ENCODE peak calls at places on chromosomes 5 and 9, in eight cellular contexts. One of them, this sample, is unnamed.

GRCh38 chr9:99436636-99437035 is 214.6 kb downstream of the SEC61B start:
- DNase-seq in CD8-positive, alpha-beta T cell: no peak
- DNase-seq in aorta: no peak
- DNase-seq in psoas muscle: no peak
- DNase-seq in lung: no peak
- DNase-seq in transverse colon: no peak
- DNase-seq in left ventricle myocardium inferior: no peak
- DNase-seq in adrenal gland: no peak
- DNase-seq in this sample: no peak

GRCh38 chr9:37994639-37995347 is 74.2 kb downstream of the SHB start:
- DNase-seq in CD8-positive, alpha-beta T cell: no peak
- DNase-seq in aorta: peak; percentile 91
- DNase-seq in psoas muscle: peak; percentile 86
- DNase-seq in lung: peak; percentile 74
- DNase-seq in transverse colon: peak; percentile 55
- DNase-seq in left ventricle myocardium inferior: peak; percentile 83
- DNase-seq in adrenal gland: peak; percentile 72
- DNase-seq in this sample: peak; percentile 41

GRCh38 chr5:15902050-15902449 is 277.5 kb downstream of the MARCHF11 start:
- DNase-seq in CD8-positive, alpha-beta T cell: no peak
- DNase-seq in aorta: no peak
- DNase-seq in psoas muscle: no peak
- DNase-seq in lung: no peak
- DNase-seq in transverse colon: no peak
- DNase-seq in left ventricle myocardium inferior: no peak
- DNase-seq in adrenal gland: no peak
- DNase-seq in this sample: peak; percentile 37

GRCh38 chr5:173858675-173859121 is 29.5 kb upstream of the CPEB4 start:
- DNase-seq in CD8-positive, alpha-beta T cell: no peak
- DNase-seq in aorta: no peak
- DNase-seq in psoas muscle: no peak
- DNase-seq in lung: no peak
- DNase-seq in transverse colon: no peak
- DNase-seq in left ventricle myocardium inferior: no peak
- DNase-seq in adrenal gland: no peak
- DNase-seq in this sample: no peak

GRCh38 chr9:91071185-91071990 is 269.8 kb downstream of the SYK start:
- DNase-seq in CD8-positive, alpha-beta T cell: no peak
- DNase-seq in aorta: no peak
- DNase-seq in psoas muscle: peak; percentile 49
- DNase-seq in lung: no peak
- DNase-seq in transverse colon: no peak
- DNase-seq in left ventricle myocardium inferior: no peak
- DNase-seq in adrenal gland: no peak
- DNase-seq in this sample: peak; percentile 42

GRCh38 chr9:18451409-18451808 is 22.5 kb upstream of the ADAMTSL1 start:
- DNase-seq in CD8-positive, alpha-beta T cell: no peak
- DNase-seq in aorta: no peak
- DNase-seq in psoas muscle: no peak
- DNase-seq in lung: no peak
- DNase-seq in transverse colon: no peak
- DNase-seq in left ventricle myocardium inferior: no peak
- DNase-seq in adrenal gland: no peak
- DNase-seq in this sample: no peak

GRCh38 chr5:139658501-139658927 is 10.4 kb downstream of the CXXC5 start:
- DNase-seq in CD8-positive, alpha-beta T cell: no peak
- DNase-seq in aorta: peak; percentile 82
- DNase-seq in psoas muscle: peak; percentile 63
- DNase-seq in lung: no peak
- DNase-seq in transverse colon: no peak
- DNase-seq in left ventricle myocardium inferior: no peak
- DNase-seq in adrenal gland: no peak
- DNase-seq in this sample: no peak

GRCh38 chr9:4207881-4208615 is 91.8 kb downstream of the GLIS3 start:
- DNase-seq in CD8-positive, alpha-beta T cell: no peak
- DNase-seq in aorta: peak; percentile 50
- DNase-seq in psoas muscle: no peak
- DNase-seq in lung: no peak
- DNase-seq in transverse colon: no peak
- DNase-seq in left ventricle myocardium inferior: no peak
- DNase-seq in adrenal gland: no peak
- DNase-seq in this sample: no peak

GRCh38 chr5:84623034-84623433 is 238.4 kb upstream of the EDIL3 start:
- DNase-seq in CD8-positive, alpha-beta T cell: no peak
- DNase-seq in aorta: no peak
- DNase-seq in psoas muscle: no peak
- DNase-seq in lung: no peak
- DNase-seq in transverse colon: no peak
- DNase-seq in left ventricle myocardium inferior: no peak
- DNase-seq in adrenal gland: no peak
- DNase-seq in this sample: no peak

GRCh38 chr9:135355466-135356420 is 123.8 kb upstream of the PPP1R26 start:
- DNase-seq in CD8-positive, alpha-beta T cell: no peak
- DNase-seq in aorta: no peak
- DNase-seq in psoas muscle: no peak
- DNase-seq in lung: no peak
- DNase-seq in transverse colon: no peak
- DNase-seq in left ventricle myocardium inferior: no peak
- DNase-seq in adrenal gland: no peak
- DNase-seq in this sample: no peak

GRCh38 chr9:2227468-2227867 is 212.3 kb downstream of the SMARCA2 start:
- DNase-seq in CD8-positive, alpha-beta T cell: no peak
- DNase-seq in aorta: no peak
- DNase-seq in psoas muscle: no peak
- DNase-seq in lung: no peak
- DNase-seq in transverse colon: no peak
- DNase-seq in left ventricle myocardium inferior: no peak
- DNase-seq in adrenal gland: peak; percentile 68
- DNase-seq in this sample: no peak

GRCh38 chr9:124372038-124372437 is 43.2 kb downstream of the PSMB7 start:
- DNase-seq in CD8-positive, alpha-beta T cell: no peak
- DNase-seq in aorta: no peak
- DNase-seq in psoas muscle: no peak
- DNase-seq in lung: no peak
- DNase-seq in transverse colon: no peak
- DNase-seq in left ventricle myocardium inferior: no peak
- DNase-seq in adrenal gland: no peak
- DNase-seq in this sample: no peak

GRCh38 chr9:108780949-108781734 is 74.6 kb downstream of the ACTL7B start:
- DNase-seq in CD8-positive, alpha-beta T cell: no peak
- DNase-seq in aorta: no peak
- DNase-seq in psoas muscle: no peak
- DNase-seq in lung: no peak
- DNase-seq in transverse colon: peak; percentile 22
- DNase-seq in left ventricle myocardium inferior: no peak
- DNase-seq in adrenal gland: no peak
- DNase-seq in this sample: no peak

GRCh38 chr9:96100385-96100978 is 201.5 kb downstream of the HSD17B3 start:
- DNase-seq in CD8-positive, alpha-beta T cell: no peak
- DNase-seq in aorta: peak; percentile 73
- DNase-seq in psoas muscle: no peak
- DNase-seq in lung: no peak
- DNase-seq in transverse colon: no peak
- DNase-seq in left ventricle myocardium inferior: no peak
- DNase-seq in adrenal gland: no peak
- DNase-seq in this sample: peak; percentile 73

GRCh38 chr5:170537451-170538095 is 33.8 kb downstream of the KCNIP1 start:
- DNase-seq in CD8-positive, alpha-beta T cell: no peak
- DNase-seq in aorta: no peak
- DNase-seq in psoas muscle: no peak
- DNase-seq in lung: no peak
- DNase-seq in transverse colon: no peak
- DNase-seq in left ventricle myocardium inferior: no peak
- DNase-seq in adrenal gland: no peak
- DNase-seq in this sample: no peak

GRCh38 chr9:134475051-134475790 is 149.0 kb downstream of the RXRA start:
- DNase-seq in CD8-positive, alpha-beta T cell: peak; percentile 66
- DNase-seq in aorta: peak; percentile 89
- DNase-seq in psoas muscle: peak; percentile 78
- DNase-seq in lung: peak; percentile 71
- DNase-seq in transverse colon: peak; percentile 63
- DNase-seq in left ventricle myocardium inferior: peak; percentile 85
- DNase-seq in adrenal gland: peak; percentile 56
- DNase-seq in this sample: no peak

GRCh38 chr5:1815881-1816292 is 14.7 kb downstream of the NDUFS6 start:
- DNase-seq in CD8-positive, alpha-beta T cell: no peak
- DNase-seq in aorta: no peak
- DNase-seq in psoas muscle: no peak
- DNase-seq in lung: no peak
- DNase-seq in transverse colon: no peak
- DNase-seq in left ventricle myocardium inferior: no peak
- DNase-seq in adrenal gland: no peak
- DNase-seq in this sample: no peak

GRCh38 chr5:109907189-109907588 is 217.5 kb downstream of the MAN2A1 start:
- DNase-seq in CD8-positive, alpha-beta T cell: no peak
- DNase-seq in aorta: no peak
- DNase-seq in psoas muscle: no peak
- DNase-seq in lung: no peak
- DNase-seq in transverse colon: no peak
- DNase-seq in left ventricle myocardium inferior: no peak
- DNase-seq in adrenal gland: no peak
- DNase-seq in this sample: no peak

GRCh38 chr9:129412814-129413536 is 207.9 kb downstream of the C9orf50 start:
- DNase-seq in CD8-positive, alpha-beta T cell: no peak
- DNase-seq in aorta: peak; percentile 85
- DNase-seq in psoas muscle: peak; percentile 62
- DNase-seq in lung: peak; percentile 52
- DNase-seq in transverse colon: peak; percentile 55
- DNase-seq in left ventricle myocardium inferior: peak; percentile 83
- DNase-seq in adrenal gland: peak; percentile 75
- DNase-seq in this sample: no peak

GRCh38 chr5:149345892-149346222 is 558 bp downstream of the GRPEL2 start:
- DNase-seq in CD8-positive, alpha-beta T cell: peak; percentile 53
- DNase-seq in aorta: no peak
- DNase-seq in psoas muscle: no peak
- DNase-seq in lung: no peak
- DNase-seq in transverse colon: no peak
- DNase-seq in left ventricle myocardium inferior: no peak
- DNase-seq in adrenal gland: no peak
- DNase-seq in this sample: no peak
- H3K27ac ChIP-seq in CD8-positive, alpha-beta T cell: peak overlapping the region; percentile 63
- H3K27ac ChIP-seq in aorta: no peak overlapping the region
- H3K27ac ChIP-seq in psoas muscle: peak overlapping the region; percentile 85
- H3K27ac ChIP-seq in lung: peak overlapping the region; percentile 86
- H3K27ac ChIP-seq in transverse colon: peak overlapping the region; percentile 86
- H3K27ac ChIP-seq in left ventricle myocardium inferior: peak overlapping the region; percentile 88
- H3K27ac ChIP-seq in adrenal gland: peak overlapping the region; percentile 61
- H3K27ac ChIP-seq in this sample: peak overlapping the region; percentile 52

DNA sequence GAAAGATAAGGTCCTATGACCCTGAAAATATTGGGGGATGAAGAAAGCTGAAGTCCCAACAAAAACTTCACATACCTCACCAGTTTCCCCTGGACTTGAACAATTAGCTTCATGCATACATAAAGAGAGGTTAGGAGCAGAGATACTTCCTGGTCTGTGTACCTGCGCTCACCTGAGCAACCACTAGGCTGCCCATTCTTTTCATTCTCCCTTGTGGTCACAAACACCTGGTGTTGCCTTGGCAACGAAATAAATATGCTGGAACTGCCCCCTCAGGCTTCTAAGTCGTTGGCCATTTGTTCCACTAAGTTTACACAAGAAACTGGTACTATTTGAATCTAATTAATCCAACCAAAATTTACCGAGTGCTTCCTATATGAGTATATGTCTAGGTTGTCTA is 18.1 kb downstream of the OTP start:
- DNase-seq in CD8-positive, alpha-beta T cell: no peak
- DNase-seq in aorta: no peak
- DNase-seq in psoas muscle: no peak
- DNase-seq in lung: no peak
- DNase-seq in transverse colon: no peak
- DNase-seq in left ventricle myocardium inferior: no peak
- DNase-seq in adrenal gland: no peak
- DNase-seq in this sample: no peak
- H3K27ac ChIP-seq in CD8-positive, alpha-beta T cell: no peak overlapping the region
- H3K27ac ChIP-seq in aorta: no peak overlapping the region
- H3K27ac ChIP-seq in psoas muscle: no peak overlapping the region
- H3K27ac ChIP-seq in lung: no peak overlapping the region
- H3K27ac ChIP-seq in transverse colon: no peak overlapping the region
- H3K27ac ChIP-seq in left ventricle myocardium inferior: no peak overlapping the region
- H3K27ac ChIP-seq in adrenal gland: no peak overlapping the region
- H3K27ac ChIP-seq in this sample: no peak overlapping the region

GRCh38 chr9:33065157-33066076 is 11.1 kb downstream of the SMU1 start:
- DNase-seq in CD8-positive, alpha-beta T cell: no peak
- DNase-seq in aorta: no peak
- DNase-seq in psoas muscle: no peak
- DNase-seq in lung: no peak
- DNase-seq in transverse colon: no peak
- DNase-seq in left ventricle myocardium inferior: no peak
- DNase-seq in adrenal gland: no peak
- DNase-seq in this sample: no peak
- H3K27ac ChIP-seq in CD8-positive, alpha-beta T cell: no peak overlapping the region
- H3K27ac ChIP-seq in aorta: no peak overlapping the region
- H3K27ac ChIP-seq in psoas muscle: no peak overlapping the region
- H3K27ac ChIP-seq in lung: no peak overlapping the region
- H3K27ac ChIP-seq in transverse colon: no peak overlapping the region
- H3K27ac ChIP-seq in left ventricle myocardium inferior: no peak overlapping the region
- H3K27ac ChIP-seq in adrenal gland: no peak overlapping the region
- H3K27ac ChIP-seq in this sample: no peak overlapping the region

GRCh38 chr5:157594675-157595074 is 19.1 kb upstream of the ADAM19 start:
- DNase-seq in CD8-positive, alpha-beta T cell: no peak
- DNase-seq in aorta: no peak
- DNase-seq in psoas muscle: no peak
- DNase-seq in lung: no peak
- DNase-seq in transverse colon: no peak
- DNase-seq in left ventricle myocardium inferior: no peak
- DNase-seq in adrenal gland: no peak
- DNase-seq in this sample: no peak

GRCh38 chr5:157598350-157598936 is 22.9 kb upstream of the ADAM19 start:
- DNase-seq in CD8-positive, alpha-beta T cell: no peak
- DNase-seq in aorta: no peak
- DNase-seq in psoas muscle: no peak
- DNase-seq in lung: no peak
- DNase-seq in transverse colon: no peak
- DNase-seq in left ventricle myocardium inferior: no peak
- DNase-seq in adrenal gland: no peak
- DNase-seq in this sample: no peak

GRCh38 chr5:157599565-157599964 is 24.0 kb upstream of the ADAM19 start:
- DNase-seq in CD8-positive, alpha-beta T cell: no peak
- DNase-seq in aorta: no peak
- DNase-seq in psoas muscle: no peak
- DNase-seq in lung: no peak
- DNase-seq in transverse colon: no peak
- DNase-seq in left ventricle myocardium inferior: no peak
- DNase-seq in adrenal gland: no peak
- DNase-seq in this sample: no peak

GRCh38 chr5:157596449-157596848 is 20.9 kb upstream of the ADAM19 start:
- DNase-seq in CD8-positive, alpha-beta T cell: no peak
- DNase-seq in aorta: no peak
- DNase-seq in psoas muscle: no peak
- DNase-seq in lung: no peak
- DNase-seq in transverse colon: peak; percentile 41
- DNase-seq in left ventricle myocardium inferior: no peak
- DNase-seq in adrenal gland: no peak
- DNase-seq in this sample: no peak

DNA sequence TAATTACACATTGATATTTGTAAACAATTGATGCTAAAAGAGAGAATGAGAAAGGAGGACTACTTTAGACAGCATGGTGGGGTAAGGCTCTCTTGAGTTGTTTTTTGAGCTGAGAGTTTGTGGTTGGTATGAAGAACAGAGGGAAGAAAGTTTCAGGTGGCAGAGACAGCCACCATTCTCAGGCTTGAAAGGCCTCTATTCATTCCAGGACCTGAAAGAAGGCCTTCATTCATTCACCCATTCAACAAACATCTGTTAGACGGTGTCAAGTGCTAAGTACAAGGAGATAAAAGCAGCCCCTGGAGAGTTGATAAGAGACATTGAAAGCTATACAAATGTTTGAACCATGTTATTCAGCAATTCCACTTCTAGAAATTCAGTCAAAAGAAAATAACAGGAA is 21.7 kb upstream of the ADAM19 start:
- DNase-seq in CD8-positive, alpha-beta T cell: no peak
- DNase-seq in aorta: no peak
- DNase-seq in psoas muscle: no peak
- DNase-seq in lung: no peak
- DNase-seq in transverse colon: no peak
- DNase-seq in left ventricle myocardium inferior: no peak
- DNase-seq in adrenal gland: no peak
- DNase-seq in this sample: no peak
- H3K27ac ChIP-seq in CD8-positive, alpha-beta T cell: no peak overlapping the region
- H3K27ac ChIP-seq in aorta: no peak overlapping the region
- H3K27ac ChIP-seq in psoas muscle: no peak overlapping the region
- H3K27ac ChIP-seq in lung: no peak overlapping the region
- H3K27ac ChIP-seq in transverse colon: peak overlapping the region; percentile 3
- H3K27ac ChIP-seq in left ventricle myocardium inferior: no peak overlapping the region
- H3K27ac ChIP-seq in adrenal gland: no peak overlapping the region
- H3K27ac ChIP-seq in this sample: no peak overlapping the region